ENCODE peak calls at places on chromosomes 1 and 21, in nine cellular contexts. One of them, this sample, is unnamed.

GRCh38 chr1:199685369-199685768 is 342.1 kb upstream of the NR5A2 start:
- DNase-seq in lower lobe of right lung: no peak
- DNase-seq in stimulated activated CD8-positive, alpha-beta memory T cell treated with anti-CD3 and anti-CD28 coated beads, Interleukin-4, amount 100 ng/mL, for 24 hours: no peak
- DNase-seq in amniotic stem cell: no peak
- DNase-seq in nephron progenitor cell: no peak
- DNase-seq in HFF-Myc: peak
- DNase-seq in tibial artery: no peak
- DNase-seq in substantia nigra: no peak
- DNase-seq in psoas muscle: no peak
- DNase-seq in this sample: peak

GRCh38 chr1:61192666-61193325 is 110.4 kb downstream of the NFIA start:
- DNase-seq in HFF-Myc: no peak
- DNase-seq in tibial artery: no peak
- DNase-seq in substantia nigra: no peak
- DNase-seq in psoas muscle: no peak
- DNase-seq in nephron progenitor cell: no peak
- DNase-seq in amniotic stem cell: no peak
- DNase-seq in lower lobe of right lung: no peak
- DNase-seq in stimulated activated CD8-positive, alpha-beta memory T cell treated with anti-CD3 and anti-CD28 coated beads, Interleukin-4, amount 100 ng/mL, for 24 hours: no peak
- DNase-seq in this sample: no peak

GRCh38 chr1:33097137-33097611 is 16.2 kb downstream of the AZIN2 start:
- DNase-seq in nephron progenitor cell: no peak
- DNase-seq in HFF-Myc: no peak
- DNase-seq in amniotic stem cell: no peak
- DNase-seq in psoas muscle: no peak
- DNase-seq in tibial artery: no peak
- DNase-seq in stimulated activated CD8-positive, alpha-beta memory T cell treated with anti-CD3 and anti-CD28 coated beads, Interleukin-4, amount 100 ng/mL, for 24 hours: no peak
- DNase-seq in substantia nigra: no peak
- DNase-seq in lower lobe of right lung: no peak
- DNase-seq in this sample: peak

GRCh38 chr1:157085416-157085815 is 14.2 kb downstream of the ETV3L start:
- DNase-seq in amniotic stem cell: no peak
- DNase-seq in stimulated activated CD8-positive, alpha-beta memory T cell treated with anti-CD3 and anti-CD28 coated beads, Interleukin-4, amount 100 ng/mL, for 24 hours: no peak
- DNase-seq in HFF-Myc: no peak
- DNase-seq in lower lobe of right lung: no peak
- DNase-seq in psoas muscle: no peak
- DNase-seq in tibial artery: no peak
- DNase-seq in substantia nigra: no peak
- DNase-seq in nephron progenitor cell: no peak
- DNase-seq in this sample: no peak

GRCh38 chr1:21239181-21239580 is 51.1 kb downstream of the ECE1 start:
- DNase-seq in HFF-Myc: no peak
- DNase-seq in substantia nigra: no peak
- DNase-seq in nephron progenitor cell: no peak
- DNase-seq in psoas muscle: no peak
- DNase-seq in stimulated activated CD8-positive, alpha-beta memory T cell treated with anti-CD3 and anti-CD28 coated beads, Interleukin-4, amount 100 ng/mL, for 24 hours: no peak
- DNase-seq in amniotic stem cell: no peak
- DNase-seq in tibial artery: no peak
- DNase-seq in lower lobe of right lung: no peak
- DNase-seq in this sample: peak

GRCh38 chr1:7679873-7680790 is 91.0 kb upstream of the VAMP3 start:
- DNase-seq in HFF-Myc: no peak
- DNase-seq in psoas muscle: peak
- DNase-seq in substantia nigra: peak
- DNase-seq in nephron progenitor cell: peak
- DNase-seq in amniotic stem cell: peak
- DNase-seq in stimulated activated CD8-positive, alpha-beta memory T cell treated with anti-CD3 and anti-CD28 coated beads, Interleukin-4, amount 100 ng/mL, for 24 hours: peak
- DNase-seq in lower lobe of right lung: peak
- DNase-seq in tibial artery: no peak
- DNase-seq in this sample: peak

GRCh38 chr1:242019018-242019417 is 20.1 kb upstream of the MAP1LC3C start:
- DNase-seq in stimulated activated CD8-positive, alpha-beta memory T cell treated with anti-CD3 and anti-CD28 coated beads, Interleukin-4, amount 100 ng/mL, for 24 hours: no peak
- DNase-seq in HFF-Myc: no peak
- DNase-seq in substantia nigra: no peak
- DNase-seq in psoas muscle: no peak
- DNase-seq in amniotic stem cell: no peak
- DNase-seq in tibial artery: no peak
- DNase-seq in lower lobe of right lung: no peak
- DNase-seq in nephron progenitor cell: no peak
- DNase-seq in this sample: no peak

GRCh38 chr1:56060901-56061300 is 518.5 kb downstream of the PLPP3 start:
- DNase-seq in substantia nigra: no peak
- DNase-seq in lower lobe of right lung: no peak
- DNase-seq in HFF-Myc: no peak
- DNase-seq in nephron progenitor cell: no peak
- DNase-seq in tibial artery: no peak
- DNase-seq in stimulated activated CD8-positive, alpha-beta memory T cell treated with anti-CD3 and anti-CD28 coated beads, Interleukin-4, amount 100 ng/mL, for 24 hours: no peak
- DNase-seq in psoas muscle: no peak
- DNase-seq in amniotic stem cell: no peak
- DNase-seq in this sample: no peak

GRCh38 chr1:43858324-43858723 is 75.3 kb upstream of the ARTN start:
- DNase-seq in psoas muscle: peak
- DNase-seq in tibial artery: peak
- DNase-seq in amniotic stem cell: peak
- DNase-seq in HFF-Myc: peak
- DNase-seq in stimulated activated CD8-positive, alpha-beta memory T cell treated with anti-CD3 and anti-CD28 coated beads, Interleukin-4, amount 100 ng/mL, for 24 hours: no peak
- DNase-seq in nephron progenitor cell: peak
- DNase-seq in lower lobe of right lung: peak
- DNase-seq in substantia nigra: peak
- DNase-seq in this sample: peak

GRCh38 chr1:61839702-61840101 is 97.4 kb downstream of the PATJ start:
- DNase-seq in stimulated activated CD8-positive, alpha-beta memory T cell treated with anti-CD3 and anti-CD28 coated beads, Interleukin-4, amount 100 ng/mL, for 24 hours: no peak
- DNase-seq in nephron progenitor cell: no peak
- DNase-seq in amniotic stem cell: peak
- DNase-seq in tibial artery: no peak
- DNase-seq in HFF-Myc: no peak
- DNase-seq in psoas muscle: no peak
- DNase-seq in substantia nigra: no peak
- DNase-seq in lower lobe of right lung: no peak
- DNase-seq in this sample: peak

GRCh38 chr1:231147896-231148295 is 14.0 kb upstream of the TRIM67 start:
- DNase-seq in substantia nigra: no peak
- DNase-seq in stimulated activated CD8-positive, alpha-beta memory T cell treated with anti-CD3 and anti-CD28 coated beads, Interleukin-4, amount 100 ng/mL, for 24 hours: no peak
- DNase-seq in HFF-Myc: no peak
- DNase-seq in psoas muscle: no peak
- DNase-seq in tibial artery: no peak
- DNase-seq in lower lobe of right lung: no peak
- DNase-seq in amniotic stem cell: no peak
- DNase-seq in nephron progenitor cell: no peak
- DNase-seq in this sample: no peak

GRCh38 chr1:115426271-115426771 is 88.3 kb upstream of the NGF start:
- DNase-seq in lower lobe of right lung: no peak
- DNase-seq in HFF-Myc: peak
- DNase-seq in psoas muscle: peak
- DNase-seq in tibial artery: peak
- DNase-seq in nephron progenitor cell: peak
- DNase-seq in amniotic stem cell: peak
- DNase-seq in stimulated activated CD8-positive, alpha-beta memory T cell treated with anti-CD3 and anti-CD28 coated beads, Interleukin-4, amount 100 ng/mL, for 24 hours: no peak
- DNase-seq in substantia nigra: no peak
- DNase-seq in this sample: peak

GRCh38 chr1:27318137-27318536 is 3.8 kb upstream of the TMEM222 start:
- DNase-seq in psoas muscle: no peak
- DNase-seq in amniotic stem cell: no peak
- DNase-seq in stimulated activated CD8-positive, alpha-beta memory T cell treated with anti-CD3 and anti-CD28 coated beads, Interleukin-4, amount 100 ng/mL, for 24 hours: no peak
- DNase-seq in HFF-Myc: no peak
- DNase-seq in tibial artery: no peak
- DNase-seq in nephron progenitor cell: no peak
- DNase-seq in lower lobe of right lung: no peak
- DNase-seq in substantia nigra: no peak
- DNase-seq in this sample: no peak

GRCh38 chr21:44477712-44478111 is 22.4 kb downstream of the LRRC3 start:
- DNase-seq in HFF-Myc: no peak
- DNase-seq in amniotic stem cell: no peak
- DNase-seq in tibial artery: peak
- DNase-seq in psoas muscle: no peak
- DNase-seq in substantia nigra: no peak
- DNase-seq in lower lobe of right lung: no peak
- DNase-seq in stimulated activated CD8-positive, alpha-beta memory T cell treated with anti-CD3 and anti-CD28 coated beads, Interleukin-4, amount 100 ng/mL, for 24 hours: no peak
- DNase-seq in nephron progenitor cell: no peak
- DNase-seq in this sample: no peak

GRCh38 chr1:228809621-228810313 is 74.5 kb downstream of the RHOU start:
- DNase-seq in tibial artery: no peak
- DNase-seq in lower lobe of right lung: peak
- DNase-seq in HFF-Myc: no peak
- DNase-seq in substantia nigra: no peak
- DNase-seq in amniotic stem cell: no peak
- DNase-seq in psoas muscle: no peak
- DNase-seq in stimulated activated CD8-positive, alpha-beta memory T cell treated with anti-CD3 and anti-CD28 coated beads, Interleukin-4, amount 100 ng/mL, for 24 hours: no peak
- DNase-seq in nephron progenitor cell: no peak
- DNase-seq in this sample: peak